ENCODE peak calls at places on chromosomes 6 and 20, in six cellular contexts. One of them, this sample, is unnamed. For H3K36me3 and H3K27me3, the result is how much of the 10 kb centered on the place peaks cover.

GRCh38 chr6:159217595-159218275 is 48.5 kb downstream of the FNDC1 start:
- DNase-seq in aorta: no peak
- DNase-seq in IMR-90: peak
- DNase-seq in brain microvascular endothelial cell: peak
- DNase-seq in adrenal gland: peak
- DNase-seq in SJSA1: peak
- DNase-seq in this sample: no peak

GRCh38 chr20:14992071-14992654 is 654.8 kb upstream of the FLRT3 start:
- DNase-seq in aorta: no peak
- DNase-seq in IMR-90: no peak
- DNase-seq in brain microvascular endothelial cell: peak
- DNase-seq in adrenal gland: no peak
- DNase-seq in SJSA1: no peak
- DNase-seq in this sample: no peak

GRCh38 chr6:26240157-26240980 is 124.6 kb upstream of the BTN3A2 start:
- DNase-seq in aorta: peak
- DNase-seq in IMR-90: peak
- DNase-seq in brain microvascular endothelial cell: peak
- DNase-seq in adrenal gland: peak
- DNase-seq in SJSA1: peak
- DNase-seq in this sample: no peak

GRCh38 chr20:1528811-1529210 is 28.7 kb downstream of the SIRPD start:
- DNase-seq in aorta: no peak
- DNase-seq in IMR-90: peak
- DNase-seq in brain microvascular endothelial cell: no peak
- DNase-seq in adrenal gland: no peak
- DNase-seq in SJSA1: no peak
- DNase-seq in this sample: no peak

GRCh38 chr20:40493071-40493470 is 196.0 kb downstream of the MAFB start:
- DNase-seq in aorta: peak
- DNase-seq in IMR-90: peak
- DNase-seq in brain microvascular endothelial cell: peak
- DNase-seq in adrenal gland: peak
- DNase-seq in SJSA1: no peak
- DNase-seq in this sample: no peak

GRCh38 chr6:26389349-26389799 is 6.5 kb downstream of the BTN2A2 start:
- DNase-seq in aorta: no peak
- DNase-seq in IMR-90: no peak
- DNase-seq in brain microvascular endothelial cell: no peak
- DNase-seq in adrenal gland: no peak
- DNase-seq in SJSA1: no peak
- DNase-seq in this sample: no peak

GRCh38 chr20:46694484-46694883 is 5.2 kb upstream of the TP53RK start:
- DNase-seq in aorta: no peak
- DNase-seq in IMR-90: peak
- DNase-seq in brain microvascular endothelial cell: no peak
- DNase-seq in adrenal gland: no peak
- DNase-seq in SJSA1: no peak
- DNase-seq in this sample: peak

GRCh38 chr20:53750827-53751393 is 157.3 kb upstream of the ZNF217 start:
- DNase-seq in aorta: no peak
- DNase-seq in IMR-90: peak
- DNase-seq in brain microvascular endothelial cell: peak
- DNase-seq in adrenal gland: no peak
- DNase-seq in SJSA1: peak
- DNase-seq in this sample: peak

GRCh38 chr6:72580281-72580940 is 41.5 kb upstream of the KCNQ5 start:
- DNase-seq in aorta: no peak
- DNase-seq in IMR-90: peak
- DNase-seq in brain microvascular endothelial cell: peak
- DNase-seq in adrenal gland: no peak
- DNase-seq in SJSA1: peak
- DNase-seq in this sample: peak

GRCh38 chr6:28880894-28881780 is 42.6 kb downstream of the TRIM27 start:
- DNase-seq in aorta: peak
- DNase-seq in IMR-90: peak
- DNase-seq in brain microvascular endothelial cell: peak
- DNase-seq in adrenal gland: peak
- DNase-seq in SJSA1: peak
- DNase-seq in this sample: peak

DNA sequence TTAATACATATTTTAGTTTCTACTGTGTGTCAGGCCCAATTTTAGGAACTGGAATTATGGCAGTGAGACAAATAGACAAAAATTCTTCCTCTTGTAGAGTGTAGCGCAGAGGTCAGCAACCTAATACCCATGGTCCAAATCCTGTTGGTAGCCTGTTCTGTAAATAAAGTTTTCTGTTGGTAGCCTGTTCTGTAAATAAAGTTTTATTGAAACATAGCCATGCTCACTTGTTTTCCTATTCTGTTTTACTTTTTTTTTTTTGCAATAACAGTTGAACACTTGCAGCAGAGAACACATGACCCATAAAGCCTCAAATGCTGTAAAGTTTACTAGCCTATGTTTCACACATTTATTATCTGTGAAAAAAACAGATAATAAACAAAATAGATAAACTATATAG is 87.9 kb downstream of the SCAF8 start:
- DNase-seq in aorta: no peak
- DNase-seq in IMR-90: no peak
- DNase-seq in brain microvascular endothelial cell: no peak
- DNase-seq in adrenal gland: no peak
- DNase-seq in SJSA1: no peak
- DNase-seq in this sample: no peak
- H3K36me3 ChIP-seq in aorta: under half
- H3K36me3 ChIP-seq in IMR-90: under half
- H3K36me3 ChIP-seq in brain microvascular endothelial cell: under half
- H3K36me3 ChIP-seq in adrenal gland: under half
- H3K36me3 ChIP-seq in SJSA1: half or more
- H3K36me3 ChIP-seq in this sample: half or more

GRCh38 chr20:56392282-56393132 is at the start of gene CSTF1:
- DNase-seq in aorta: peak
- DNase-seq in IMR-90: peak
- DNase-seq in brain microvascular endothelial cell: peak
- DNase-seq in adrenal gland: peak
- DNase-seq in SJSA1: peak
- DNase-seq in this sample: peak

GRCh38 chr20:56391596-56392281 is at the start of gene AURKA:
- DNase-seq in aorta: no peak
- DNase-seq in IMR-90: no peak
- DNase-seq in brain microvascular endothelial cell: no peak
- DNase-seq in adrenal gland: no peak
- DNase-seq in SJSA1: no peak
- DNase-seq in this sample: no peak

GRCh38 chr20:56393133-56393472 is 658 bp downstream of the CSTF1 start:
- DNase-seq in aorta: no peak
- DNase-seq in IMR-90: no peak
- DNase-seq in brain microvascular endothelial cell: no peak
- DNase-seq in adrenal gland: no peak
- DNase-seq in SJSA1: no peak
- DNase-seq in this sample: peak

GRCh38 chr20:56395166-56395565 is 2.7 kb downstream of the CSTF1 start:
- DNase-seq in aorta: no peak
- DNase-seq in IMR-90: no peak
- DNase-seq in brain microvascular endothelial cell: no peak
- DNase-seq in adrenal gland: no peak
- DNase-seq in SJSA1: no peak
- DNase-seq in this sample: no peak

DNA sequence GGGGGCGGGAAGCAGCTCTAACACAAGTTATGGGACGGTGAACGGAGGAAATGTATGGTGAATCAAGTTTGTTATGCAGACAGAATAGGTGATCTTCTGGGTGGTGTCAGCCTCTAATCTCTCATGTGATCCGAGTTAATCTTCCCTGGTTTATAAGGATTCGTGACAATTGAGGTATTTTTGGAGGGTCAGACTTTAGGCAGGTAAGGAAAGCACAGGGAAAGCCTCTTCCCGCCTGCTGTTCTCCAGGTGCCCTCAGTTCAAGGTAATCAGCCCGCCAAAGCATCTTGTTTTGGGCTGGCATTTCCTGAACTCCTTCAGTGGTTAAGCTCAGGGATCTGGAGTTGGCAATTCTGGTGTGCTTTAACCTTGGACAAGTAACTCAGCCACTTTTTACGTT is 1.2 kb downstream of the CSTF1 start:
- DNase-seq in aorta: no peak
- DNase-seq in IMR-90: no peak
- DNase-seq in brain microvascular endothelial cell: no peak
- DNase-seq in adrenal gland: no peak
- DNase-seq in SJSA1: no peak
- DNase-seq in this sample: no peak
- H3K27ac ChIP-seq in aorta: no peak
- H3K27ac ChIP-seq in IMR-90: peak
- H3K27ac ChIP-seq in brain microvascular endothelial cell: no peak
- H3K27ac ChIP-seq in adrenal gland: peak
- H3K27ac ChIP-seq in SJSA1: no peak
- H3K27ac ChIP-seq in this sample: no peak

GRCh38 chr20:61765081-61765870 is 300.4 kb downstream of the TAF4 start:
- DNase-seq in aorta: no peak
- DNase-seq in IMR-90: no peak
- DNase-seq in brain microvascular endothelial cell: no peak
- DNase-seq in adrenal gland: no peak
- DNase-seq in SJSA1: no peak
- DNase-seq in this sample: no peak
- H3K27me3 ChIP-seq in aorta: under half
- H3K27me3 ChIP-seq in IMR-90: under half
- H3K27me3 ChIP-seq in brain microvascular endothelial cell: under half
- H3K27me3 ChIP-seq in adrenal gland: under half
- H3K27me3 ChIP-seq in SJSA1: under half
- H3K27me3 ChIP-seq in this sample: half or more

GRCh38 chr6:44304282-44305199 is 8.6 kb downstream of the AARS2 start:
- DNase-seq in aorta: no peak
- DNase-seq in IMR-90: peak
- DNase-seq in brain microvascular endothelial cell: peak
- DNase-seq in adrenal gland: peak
- DNase-seq in SJSA1: peak
- DNase-seq in this sample: peak

GRCh38 chr6:44303842-44304241 is 9.3 kb downstream of the AARS2 start:
- DNase-seq in aorta: no peak
- DNase-seq in IMR-90: no peak
- DNase-seq in brain microvascular endothelial cell: no peak
- DNase-seq in adrenal gland: no peak
- DNase-seq in SJSA1: no peak
- DNase-seq in this sample: no peak

GRCh38 chr6:44301106-44301505 is 12.0 kb downstream of the AARS2 start:
- DNase-seq in aorta: no peak
- DNase-seq in IMR-90: no peak
- DNase-seq in brain microvascular endothelial cell: no peak
- DNase-seq in adrenal gland: no peak
- DNase-seq in SJSA1: no peak
- DNase-seq in this sample: no peak

GRCh38 chr6:44301782-44302564 is 11.2 kb downstream of the AARS2 start:
- DNase-seq in aorta: no peak
- DNase-seq in IMR-90: no peak
- DNase-seq in brain microvascular endothelial cell: no peak
- DNase-seq in adrenal gland: peak
- DNase-seq in SJSA1: no peak
- DNase-seq in this sample: no peak

GRCh38 chr6:44302856-44303255 is 10.3 kb downstream of the AARS2 start:
- DNase-seq in aorta: no peak
- DNase-seq in IMR-90: no peak
- DNase-seq in brain microvascular endothelial cell: no peak
- DNase-seq in adrenal gland: no peak
- DNase-seq in SJSA1: no peak
- DNase-seq in this sample: no peak
- H3K36me3 ChIP-seq in aorta: under half
- H3K36me3 ChIP-seq in IMR-90: half or more
- H3K36me3 ChIP-seq in brain microvascular endothelial cell: half or more
- H3K36me3 ChIP-seq in adrenal gland: half or more
- H3K36me3 ChIP-seq in SJSA1: half or more
- H3K36me3 ChIP-seq in this sample: half or more

GRCh38 chr6:75611702-75612375 is 10.2 kb downstream of the SENP6 start:
- DNase-seq in aorta: no peak
- DNase-seq in IMR-90: peak
- DNase-seq in brain microvascular endothelial cell: no peak
- DNase-seq in adrenal gland: no peak
- DNase-seq in SJSA1: no peak
- DNase-seq in this sample: no peak

GRCh38 chr6:75609639-75610590 is 8.2 kb downstream of the SENP6 start:
- DNase-seq in aorta: no peak
- DNase-seq in IMR-90: peak
- DNase-seq in brain microvascular endothelial cell: no peak
- DNase-seq in adrenal gland: no peak
- DNase-seq in SJSA1: no peak
- DNase-seq in this sample: peak

GRCh38 chr6:75608304-75608703 is 6.6 kb downstream of the SENP6 start:
- DNase-seq in aorta: no peak
- DNase-seq in IMR-90: no peak
- DNase-seq in brain microvascular endothelial cell: no peak
- DNase-seq in adrenal gland: no peak
- DNase-seq in SJSA1: no peak
- DNase-seq in this sample: no peak

GRCh38 chr6:75611011-75611701 is 9.5 kb downstream of the SENP6 start:
- DNase-seq in aorta: no peak
- DNase-seq in IMR-90: no peak
- DNase-seq in brain microvascular endothelial cell: no peak
- DNase-seq in adrenal gland: no peak
- DNase-seq in SJSA1: no peak
- DNase-seq in this sample: no peak

DNA sequence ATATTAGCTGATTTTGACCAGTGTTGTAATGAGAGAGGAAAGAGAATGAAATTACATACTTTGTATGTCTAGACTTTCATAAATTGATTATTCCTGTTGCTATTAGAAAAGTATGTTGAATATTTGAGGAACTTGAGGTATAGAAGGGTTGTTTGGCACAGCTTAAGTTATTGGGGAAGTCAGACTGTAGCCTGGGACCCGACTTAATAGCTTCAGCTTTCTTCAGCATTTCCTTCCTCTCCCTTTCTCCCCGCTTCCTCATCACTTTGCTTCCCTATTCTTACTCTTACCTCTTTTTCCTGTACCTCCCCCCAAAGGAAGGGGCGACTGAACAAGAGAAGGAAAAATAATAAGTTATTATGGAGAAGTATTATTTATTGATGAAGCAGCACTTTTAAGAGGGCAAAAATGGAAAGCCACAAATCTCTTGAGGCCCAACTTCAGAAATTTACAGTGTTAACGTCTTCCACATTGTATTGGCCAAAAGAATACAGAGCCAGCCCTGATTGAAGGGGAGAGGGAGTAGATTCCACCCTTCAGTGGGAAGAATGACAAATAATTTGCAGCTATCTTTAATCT is 7.4 kb downstream of the SENP6 start:
- DNase-seq in aorta: no peak
- DNase-seq in IMR-90: no peak
- DNase-seq in brain microvascular endothelial cell: no peak
- DNase-seq in adrenal gland: no peak
- DNase-seq in SJSA1: no peak
- DNase-seq in this sample: no peak
- H3K27ac ChIP-seq in aorta: no peak
- H3K27ac ChIP-seq in IMR-90: no peak
- H3K27ac ChIP-seq in brain microvascular endothelial cell: no peak
- H3K27ac ChIP-seq in adrenal gland: peak
- H3K27ac ChIP-seq in SJSA1: no peak
- H3K27ac ChIP-seq in this sample: no peak

This sample was measured in SJCRH30.